ENCODE peak calls at places on chromosomes 1 and 21, in four cellular contexts. X is neural progenitor cell; B is substantia nigra; Y is activated naive CD4-positive, alpha-beta T cell treated with Interleukin-2 at 50 U/mL for 16 hours. H is an unnamed sample.

GRCh38 chr1:14352897-14353296 is 245.6 kb upstream of the KAZN start:
- DNase-seq in X (no peak), Y (no peak), B (no peak), H (no peak)

GRCh38 chr1:162905759-162906158 is 44.8 kb upstream of the CCDC190 start:
- DNase-seq in B (no peak), X (no peak), Y (no peak), H (no peak)

GRCh38 chr1:241934181-241934815 is 23.3 kb upstream of the BECN2 start:
- DNase-seq in Y (no peak), B (no peak), X (peak; percentile 76), H (peak; percentile 43)

GRCh38 chr1:212483154-212483505 is 50.4 kb downstream of the NENF start:
- DNase-seq in B (no peak), Y (no peak), X (no peak), H (no peak)

GRCh38 chr21:31370893-31371652 is 27.0 kb upstream of the TIAM1 start:
- DNase-seq in Y (no peak), X (no peak), B (no peak), H (no peak)

GRCh38 chr1:54666333-54666732 is 24.7 kb downstream of the MROH7 start:
- DNase-seq in X (no peak), B (no peak), Y (no peak), H (no peak)

GRCh38 chr1:64343105-64343960 is 126.6 kb upstream of the CACHD1 start:
- DNase-seq in B (no peak), Y (no peak), X (no peak), H (no peak)

GRCh38 chr1:180898441-180899219 is 14.1 kb upstream of the KIAA1614 start:
- DNase-seq in X (no peak), B (no peak), Y (no peak), H (no peak)

GRCh38 chr1:8090241-8090702 is 64.2 kb upstream of the ERRFI1 start:
- DNase-seq in X (no peak), B (no peak), Y (no peak), H (no peak)

GRCh38 chr1:209769171-209769904 is 13.5 kb downstream of the TRAF3IP3 start:
- DNase-seq in B (no peak), X (no peak), Y (peak; percentile 79), H (peak; percentile 65)

GRCh38 chr1:109240158-109241152 is 8.9 kb upstream of the CELSR2 start:
- DNase-seq in X (peak; percentile 45), Y (no peak), B (no peak), H (peak; percentile 72)

GRCh38 chr1:10107985-10108663 is 75.4 kb downstream of the UBE4B start:
- DNase-seq in X (no peak), B (no peak), Y (no peak), H (no peak)

GRCh38 chr1:8518490-8518801 is 200.5 kb downstream of the SLC45A1 start:
- DNase-seq in B (no peak), X (no peak), Y (no peak), H (no peak)

GRCh38 chr1:29973406-29973805 is 737.1 kb downstream of the PTPRU start:
- DNase-seq in X (no peak), B (no peak), Y (no peak), H (no peak)

GRCh38 chr1:205587576-205587975 is 44.2 kb downstream of the ELK4 start:
- DNase-seq in B (no peak), X (no peak), Y (no peak), H (no peak)

GRCh38 chr1:203148127-203148526 is 20.6 kb downstream of the ADORA1 start:
- DNase-seq in B (no peak), X (no peak), Y (no peak), H (no peak)

GRCh38 chr1:23701996-23702395 is 10.4 kb downstream of the RPL11 start:
- DNase-seq in X (no peak), B (no peak), Y (no peak), H (no peak)

GRCh38 chr1:37561794-37562132 is 5.0 kb downstream of the DNALI1 start:
- DNase-seq in X (peak; percentile 31), B (no peak), Y (peak; percentile 32), H (no peak)

GRCh38 chr21:31347435-31348032 is 3.5 kb upstream of the TIAM1 start:
- DNase-seq in B (no peak), X (peak; percentile 23), Y (no peak), H (no peak)

GRCh38 chr1:201020647-201021332 is 2.7 kb downstream of the KIF21B start:
- DNase-seq in B (no peak), Y (peak; percentile 36), X (peak; percentile 93), H (no peak)

GRCh38 chr1:9721606-9722377 is 70.3 kb downstream of the PIK3CD start:
- DNase-seq in B (no peak), Y (peak; percentile 80), X (peak; percentile 77), H (no peak)

GRCh38 chr1:19315378-19316206 is 3.5 kb downstream of the SLC66A1 start:
- DNase-seq in X (no peak), Y (no peak), B (no peak), H (no peak)

GRCh38 chr1:93483606-93484005 is 35.7 kb downstream of the FNBP1L start:
- DNase-seq in Y (no peak), X (no peak), B (no peak), H (no peak)

GRCh38 chr1:113452921-113453770 is 62.8 kb downstream of the MAGI3 start:
- DNase-seq in B (no peak), Y (no peak), X (peak; percentile 30), H (no peak)

GRCh38 chr1:9465640-9466039 is 73.6 kb upstream of the SLC25A33 start:
- DNase-seq in B (no peak), X (no peak), Y (no peak), H (no peak)

GRCh38 chr1:150268706-150269403 is at the start of gene APH1A:
- DNase-seq in B (peak; percentile 94), X (peak; percentile 98), Y (peak; percentile 93), H (peak; percentile 98)

GRCh38 chr1:156608036-156608674 is 6.9 kb upstream of the GPATCH4 start:
- DNase-seq in Y (peak; percentile 61), B (no peak), X (peak; percentile 75), H (peak; percentile 81)

GRCh38 chr1:147699686-147700041 is 29.3 kb upstream of the ACP6 start:
- DNase-seq in X (no peak), B (no peak), Y (no peak), H (no peak)

GRCh38 chr1:208042041-208042615 is 131.2 kb upstream of the CD34 start:
- DNase-seq in X (no peak), B (no peak), Y (no peak), H (no peak)

GRCh38 chr1:153429266-153430165 is 13.2 kb downstream of the S100A7A start:
- DNase-seq in B (no peak), X (no peak), Y (no peak), H (no peak)

GRCh38 chr1:55654750-55655149 is 439.6 kb upstream of the USP24 start:
- DNase-seq in X (no peak), Y (no peak), B (no peak), H (no peak)

GRCh38 chr1:233394860-233395717 is 67.6 kb downstream of the MAP3K21 start:
- DNase-seq in Y (peak; percentile 11), X (peak; percentile 69), B (no peak), H (no peak)

H was measured in head of caudate nucleus.